ENCODE peak calls at places on chromosomes 4 and X, in four cellular contexts. D is IMR-90, Z is mesendoderm, Q is H1. T is an unnamed sample.

GRCh38 chr4:118983293-118983692 is 94.6 kb downstream of the SYNPO2 start:
- DNase-seq in D (no peak), Z (no peak), Q (no peak), T (no peak)

GRCh38 chr4:153934689-153935017 is 145.8 kb upstream of the SFRP2 start:
- DNase-seq in D (no peak), Z (no peak), Q (no peak), T (no peak)

GRCh38 chrX:132737743-132738142 is 220.7 kb downstream of the HS6ST2 start:
- DNase-seq in D (no peak), Z (no peak), Q (no peak), T (no peak)

GRCh38 chr4:12555011-12555410 is 929.1 kb downstream of the RAB28 start:
- DNase-seq in D (no peak), Z (no peak), Q (no peak), T (no peak)

GRCh38 chrX:45070116-45071007 is 130.3 kb downstream of the DIPK2B start:
- DNase-seq in D (peak), Z (peak), Q (no peak), T (no peak)

GRCh38 chr4:123613586-123614344 is 217.2 kb downstream of the SPRY1 start:
- DNase-seq in D (peak), Z (no peak), Q (no peak), T (no peak)

GRCh38 chr4:19438228-19438627 is 813.5 kb upstream of the SLIT2 start:
- DNase-seq in D (peak), Z (no peak), Q (no peak), T (no peak)

GRCh38 chr4:30802622-30803323 is 82.6 kb downstream of the PCDH7 start:
- DNase-seq in D (peak), Z (no peak), Q (no peak), T (no peak)

GRCh38 chrX:138777230-138777629 is 65.7 kb upstream of the FGF13 start:
- DNase-seq in D (no peak), Z (peak), Q (peak), T (peak)

GRCh38 chrX:153400146-153401132 is 711 bp downstream of the PNMA6E start:
- DNase-seq in D (no peak), Z (peak), Q (peak), T (peak)

DNA sequence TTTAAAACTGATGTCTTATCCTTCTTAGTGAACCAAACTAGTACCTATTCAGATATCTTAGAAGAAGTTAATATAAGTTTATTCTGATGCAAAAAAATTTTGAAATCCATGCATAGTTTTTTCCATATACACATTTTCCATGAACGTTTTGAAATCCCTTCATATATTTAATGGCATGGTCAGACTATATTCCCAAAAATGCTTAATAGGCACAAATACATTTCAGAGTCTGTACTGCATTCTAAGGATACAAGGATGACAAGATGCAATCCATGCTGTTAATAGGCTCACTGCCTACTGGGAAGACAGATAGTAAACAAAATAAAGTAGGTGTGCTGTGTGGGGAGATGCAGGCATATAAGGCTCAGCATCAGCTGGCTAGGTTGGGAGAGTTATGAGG is 33.2 kb downstream of the PROM1 start:
- DNase-seq in D (no peak), Z (no peak), Q (no peak), T (no peak)
- H3K18ac ChIP-seq in D (no peak), Z (no peak), Q (no peak), T (no peak)

DNA sequence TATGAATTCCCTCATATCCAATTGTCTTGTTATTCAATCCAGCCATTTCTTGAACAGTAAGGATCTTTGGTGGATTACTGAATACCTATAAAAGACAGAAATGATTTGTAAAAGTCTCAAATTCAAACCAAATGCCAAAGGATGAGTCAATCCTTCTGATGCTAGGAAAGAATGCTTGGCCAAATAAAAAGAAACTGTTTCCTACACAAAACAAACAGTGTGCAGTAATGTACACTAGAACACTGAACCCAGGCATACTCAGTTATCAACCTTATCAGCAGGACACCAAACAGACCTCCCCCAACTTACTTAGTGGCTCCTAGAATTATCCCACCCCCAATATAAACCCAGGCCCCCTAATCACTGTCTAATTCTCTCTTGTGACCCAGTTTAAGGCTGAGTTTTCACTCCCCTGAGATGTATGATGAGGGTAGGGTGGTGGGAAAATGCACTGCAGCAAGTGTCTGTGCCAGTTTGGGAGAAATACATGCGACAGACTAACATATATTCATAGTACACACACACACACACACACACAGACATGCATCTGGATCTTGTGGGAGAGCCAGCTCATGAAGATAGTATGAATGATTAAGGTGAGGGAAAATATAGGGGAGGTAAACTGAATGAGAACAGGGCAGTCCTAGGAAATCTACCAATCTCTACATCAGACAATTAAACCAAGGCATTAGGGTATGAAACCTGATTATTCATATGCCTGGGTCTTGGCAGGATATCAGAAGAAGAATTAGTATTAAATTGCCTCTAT is 35.0 kb downstream of the CLDN2 start:
- DNase-seq in D (peak), Z (no peak), Q (no peak), T (no peak)
- H4K5ac ChIP-seq in D (no peak), Z (no peak), Q (no peak), T (no peak)

DNA sequence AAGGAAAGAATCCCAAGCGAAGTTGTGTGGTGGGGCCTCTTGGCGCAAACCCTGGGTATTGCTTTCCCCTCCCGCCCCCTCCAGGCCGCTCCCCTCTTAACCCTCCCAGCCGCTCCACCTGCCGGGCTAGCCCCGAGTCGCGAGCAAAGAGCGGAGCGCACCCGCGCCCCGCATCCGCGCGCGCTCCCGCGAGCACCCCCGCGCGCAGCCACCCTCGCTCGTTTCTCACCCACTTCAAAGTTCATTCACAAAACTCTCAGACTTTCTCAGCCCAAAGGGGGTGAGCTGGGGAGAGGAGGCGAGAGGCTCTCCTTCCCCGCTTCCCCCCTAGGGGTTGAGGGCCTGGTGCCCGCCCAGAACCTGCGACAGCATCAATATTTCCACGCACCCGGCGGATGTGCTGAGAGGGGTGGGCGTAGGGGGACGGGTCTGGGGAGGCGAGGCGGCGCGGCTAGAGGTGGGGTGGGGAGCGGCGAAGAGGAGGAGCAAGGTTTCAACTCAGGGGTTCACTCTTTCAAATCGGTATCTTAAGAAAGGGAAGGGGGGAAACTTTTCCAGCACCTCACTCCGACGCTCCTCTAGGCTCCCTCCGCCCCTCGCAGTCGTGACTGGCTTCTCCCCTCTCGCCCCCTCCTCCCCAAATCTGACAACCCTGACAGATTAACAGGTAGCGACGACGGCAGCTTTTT is 1.8 kb downstream of the MAML3 start:
- DNase-seq in D (no peak), Z (peak), Q (peak), T (no peak)
- H3K18ac ChIP-seq in D (peak), Z (peak), Q (peak), T (no peak)

DNA sequence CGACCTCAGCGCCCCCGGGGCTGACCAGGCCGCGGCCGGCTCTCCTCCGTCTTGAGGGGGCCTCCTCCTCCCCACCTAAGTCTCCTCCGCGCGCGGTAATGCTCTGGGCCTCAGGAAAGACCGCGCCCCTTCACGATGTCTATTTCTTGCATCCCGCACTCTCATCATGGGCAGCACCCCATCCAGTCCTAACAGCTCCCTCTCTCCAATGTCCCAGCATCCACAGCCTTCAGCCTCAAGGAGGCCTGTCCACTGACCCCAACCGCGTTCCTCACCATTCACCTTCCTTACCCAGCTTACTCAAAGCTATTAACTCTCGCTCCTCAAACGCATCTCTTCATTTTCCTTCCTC is 77.5 kb downstream of the MAGED4 start:
- DNase-seq in D (no peak), Z (no peak), Q (no peak), T (no peak)
- H4K5ac ChIP-seq in D (peak), Z (no peak), Q (peak), T (no peak)

DNA sequence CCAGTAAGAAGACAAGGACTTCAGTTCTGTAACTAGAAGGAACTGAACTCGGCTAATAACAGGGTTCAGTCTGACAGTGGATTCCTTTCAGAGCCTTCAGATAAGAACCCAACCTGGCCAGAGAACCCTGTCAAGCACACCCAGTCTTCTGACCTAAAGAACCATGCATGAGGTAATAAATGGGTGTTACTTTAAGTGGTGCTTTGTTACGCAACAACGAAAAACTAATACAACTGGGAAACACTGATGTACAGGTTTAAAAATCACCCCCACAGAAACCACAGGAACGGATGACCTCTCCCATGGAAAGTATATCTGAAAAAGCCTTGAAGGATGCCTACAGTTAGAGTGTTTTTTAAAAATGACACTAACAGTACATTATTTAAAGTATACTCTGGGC is 94.5 kb downstream of the PAPSS1 start:
- DNase-seq in D (no peak), Z (no peak), Q (no peak), T (no peak)
- H3K18ac ChIP-seq in D (no peak), Z (no peak), Q (no peak), T (no peak)

DNA sequence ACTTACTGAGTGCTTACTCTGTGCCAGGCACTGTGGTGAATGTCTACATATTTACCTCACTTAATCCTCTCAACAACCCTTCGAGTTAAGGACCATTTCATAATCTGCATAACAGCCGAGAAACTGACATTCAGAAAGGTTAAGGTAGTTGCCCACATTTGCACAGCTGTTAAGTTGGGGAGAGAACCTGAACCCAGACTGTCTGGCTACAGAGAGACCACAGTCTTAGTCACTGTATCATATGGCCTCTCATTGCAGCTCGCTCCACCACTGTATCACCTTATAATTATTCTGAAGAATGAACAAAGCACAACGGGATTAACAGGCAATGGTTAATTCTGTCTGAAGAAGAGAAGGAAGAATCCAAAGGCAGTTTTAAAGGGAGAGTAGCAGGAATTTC is 98.5 kb downstream of the ADGRA3 start:
- DNase-seq in D (no peak), Z (no peak), Q (no peak), T (no peak)
- H4K5ac ChIP-seq in D (no peak), Z (no peak), Q (no peak), T (no peak)

GRCh38 chr4:10459305-10459704 is 2.1 kb upstream of the ZNF518B start:
- DNase-seq in D (no peak), Z (no peak), Q (no peak), T (no peak)

GRCh38 chr4:10460313-10461047 is 3.3 kb upstream of the ZNF518B start:
- DNase-seq in D (no peak), Z (no peak), Q (no peak), T (no peak)

GRCh38 chr4:10462876-10463275 is 5.7 kb upstream of the ZNF518B start:
- DNase-seq in D (no peak), Z (no peak), Q (no peak), T (no peak)

GRCh38 chr4:10461091-10461849 is 4.0 kb upstream of the ZNF518B start:
- DNase-seq in D (peak), Z (peak), Q (peak), T (peak)

DNA sequence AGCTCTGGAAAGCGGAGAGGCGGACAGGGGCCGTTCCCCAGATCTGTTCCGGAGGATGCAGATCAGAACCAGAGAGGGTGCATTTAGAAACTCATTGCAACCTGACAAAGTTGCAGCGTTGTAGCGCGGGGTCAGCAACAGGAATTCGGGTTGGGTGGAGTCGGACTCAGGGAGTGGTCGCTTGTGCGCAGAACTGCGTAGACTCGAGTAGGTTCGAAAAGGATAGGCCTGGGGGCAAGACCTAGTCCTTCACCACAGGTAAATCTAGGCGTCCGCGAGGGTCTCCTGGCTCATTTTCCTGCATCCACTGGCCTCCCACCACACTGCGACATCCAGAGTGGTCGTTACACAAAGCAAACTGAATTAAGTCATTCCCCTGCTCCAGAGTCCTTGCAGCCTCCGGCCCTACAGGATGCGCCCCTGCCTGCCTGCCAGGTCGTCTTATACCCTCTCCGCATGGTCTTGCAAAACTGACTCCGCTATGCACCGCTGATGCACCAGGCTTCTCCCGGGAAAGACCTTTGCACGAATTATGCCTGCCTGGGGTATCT is 4.7 kb upstream of the ZNF518B start:
- DNase-seq in D (no peak), Z (peak), Q (peak), T (peak)
- H3K18ac ChIP-seq in D (no peak), Z (no peak), Q (peak), T (no peak)

GRCh38 chr4:10832989-10833635 is 148.5 kb upstream of the CLNK start:
- DNase-seq in D (no peak), Z (peak), Q (no peak), T (no peak)

DNA sequence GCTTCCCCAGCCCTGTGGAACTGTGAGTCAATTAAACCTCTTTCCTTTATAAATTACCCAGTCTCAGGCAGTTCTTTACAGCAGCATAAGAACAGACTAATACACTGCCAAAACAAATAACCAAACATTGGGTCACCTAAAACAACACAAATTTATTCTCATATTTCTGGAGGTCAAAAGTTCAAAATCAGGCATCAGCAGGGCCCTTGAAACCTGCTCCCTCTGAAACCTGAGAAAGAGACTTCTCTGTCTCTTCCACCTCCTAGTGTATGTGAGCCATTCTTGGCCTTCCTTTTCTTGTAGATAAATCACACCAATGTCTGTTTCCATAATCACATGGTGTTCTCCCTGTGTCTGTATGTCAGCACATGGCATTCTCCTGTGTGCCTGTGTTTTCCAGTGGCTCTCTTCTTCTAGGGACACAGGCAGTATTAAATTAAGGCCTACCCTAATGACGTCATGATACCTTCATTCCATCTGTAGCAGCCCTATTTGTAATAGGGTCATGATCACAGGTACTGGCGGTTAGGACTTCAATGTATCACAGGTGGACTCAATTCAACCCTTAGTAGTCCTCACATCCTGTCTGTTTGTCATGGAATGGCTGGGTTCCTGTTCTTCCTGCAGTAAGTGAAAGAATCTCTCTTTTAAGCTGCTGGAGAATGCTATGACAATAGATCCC is 147.3 kb upstream of the CLNK start:
- DNase-seq in D (no peak), Z (no peak), Q (no peak), T (no peak)
- H4K5ac ChIP-seq in D (no peak), Z (no peak), Q (no peak), T (no peak)

DNA sequence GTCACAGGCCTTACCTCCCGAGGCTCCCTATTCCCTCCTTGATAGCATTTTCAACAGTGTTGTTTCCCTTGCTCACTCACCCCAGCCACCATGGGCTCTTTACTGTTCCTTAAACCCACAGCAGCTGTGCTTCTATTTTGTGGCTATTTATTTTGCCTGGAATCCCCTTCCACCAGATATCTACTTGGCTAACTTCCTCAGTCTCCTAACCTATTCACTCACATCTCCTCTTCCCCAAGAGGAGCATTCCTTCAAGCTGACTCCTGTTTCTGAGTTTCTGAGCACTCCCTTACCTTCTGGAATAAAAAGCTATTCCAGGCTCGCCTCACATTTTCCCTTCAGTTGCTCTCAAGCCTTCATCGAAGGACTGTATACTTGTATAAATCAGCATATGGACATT is 50.5 kb downstream of the CXCL1 start:
- DNase-seq in D (peak), Z (no peak), Q (no peak), T (no peak)
- H3K18ac ChIP-seq in D (peak), Z (no peak), Q (no peak), T (no peak)